ENCODE peak calls at places on chromosome 12, in six cellular contexts. J is neuronal stem cell, D is mesenchymal stem cell, U is H9, M is mesendoderm, Y is H1. B is an unnamed sample.

GRCh38 chr12:62270384-62270783 is 10.2 kb downstream of the USP15 start:
- DNase-seq in J (no peak), D (no peak), U (no peak), M (no peak), Y (no peak), B (no peak)

GRCh38 chr12:117143008-117143532 is 43.9 kb upstream of the TESC start:
- DNase-seq in J (no peak), D (no peak), U (no peak), M (no peak), Y (no peak), B (peak; percentile 83)

GRCh38 chr12:50572760-50573159 is 68.0 kb downstream of the DIP2B start:
- DNase-seq in J (no peak), D (peak; percentile 36), U (no peak), M (no peak), Y (no peak), B (no peak)

GRCh38 chr12:39300799-39301198 is 142.1 kb downstream of the KIF21A start:
- DNase-seq in J (no peak), D (peak; percentile 2), U (no peak), M (no peak), Y (no peak), B (no peak)

GRCh38 chr12:104485651-104486341 is 29.0 kb downstream of the CHST11 start:
- DNase-seq in J (no peak), D (no peak), U (no peak), M (no peak), Y (no peak), B (no peak)

GRCh38 chr12:79021021-79021420 is 156.4 kb downstream of the SYT1 start:
- DNase-seq in J (no peak), D (no peak), U (no peak), M (no peak), Y (no peak), B (no peak)

GRCh38 chr12:15151141-15152091 is 69.8 kb downstream of the RERG start:
- DNase-seq in J (peak; percentile 3), D (peak; percentile 46), U (no peak), M (peak; percentile 24), Y (no peak), B (no peak)

GRCh38 chr12:127389923-127390322 is 877.0 kb upstream of the TMEM132C start:
- DNase-seq in J (peak; percentile 42), D (peak; percentile 55), U (peak; percentile 73), M (peak; percentile 85), Y (peak; percentile 19), B (peak; percentile 60)

GRCh38 chr12:47035459-47035858 is 44.0 kb upstream of the PCED1B start:
- DNase-seq in J (no peak), D (no peak), U (no peak), M (no peak), Y (no peak), B (no peak)

GRCh38 chr12:120292411-120292660 is 633 bp upstream of the RNU4-2 start:
- DNase-seq in J (no peak), D (no peak), U (no peak), M (no peak), Y (no peak), B (no peak)

GRCh38 chr12:120287491-120287890 is 4.2 kb downstream of the RNU4-2 start:
- DNase-seq in J (no peak), D (no peak), U (no peak), M (no peak), Y (no peak), B (no peak)

GRCh38 chr12:120286768-120287490 is 4.8 kb downstream of the RNU4-2 start:
- DNase-seq in J (no peak), D (no peak), U (no peak), M (peak; percentile 74), Y (no peak), B (no peak)

GRCh38 chr12:120290541-120291312 is 976 bp downstream of the RNU4-2 start:
- DNase-seq in J (no peak), D (no peak), U (peak; percentile 71), M (peak; percentile 80), Y (no peak), B (no peak)

DNA sequence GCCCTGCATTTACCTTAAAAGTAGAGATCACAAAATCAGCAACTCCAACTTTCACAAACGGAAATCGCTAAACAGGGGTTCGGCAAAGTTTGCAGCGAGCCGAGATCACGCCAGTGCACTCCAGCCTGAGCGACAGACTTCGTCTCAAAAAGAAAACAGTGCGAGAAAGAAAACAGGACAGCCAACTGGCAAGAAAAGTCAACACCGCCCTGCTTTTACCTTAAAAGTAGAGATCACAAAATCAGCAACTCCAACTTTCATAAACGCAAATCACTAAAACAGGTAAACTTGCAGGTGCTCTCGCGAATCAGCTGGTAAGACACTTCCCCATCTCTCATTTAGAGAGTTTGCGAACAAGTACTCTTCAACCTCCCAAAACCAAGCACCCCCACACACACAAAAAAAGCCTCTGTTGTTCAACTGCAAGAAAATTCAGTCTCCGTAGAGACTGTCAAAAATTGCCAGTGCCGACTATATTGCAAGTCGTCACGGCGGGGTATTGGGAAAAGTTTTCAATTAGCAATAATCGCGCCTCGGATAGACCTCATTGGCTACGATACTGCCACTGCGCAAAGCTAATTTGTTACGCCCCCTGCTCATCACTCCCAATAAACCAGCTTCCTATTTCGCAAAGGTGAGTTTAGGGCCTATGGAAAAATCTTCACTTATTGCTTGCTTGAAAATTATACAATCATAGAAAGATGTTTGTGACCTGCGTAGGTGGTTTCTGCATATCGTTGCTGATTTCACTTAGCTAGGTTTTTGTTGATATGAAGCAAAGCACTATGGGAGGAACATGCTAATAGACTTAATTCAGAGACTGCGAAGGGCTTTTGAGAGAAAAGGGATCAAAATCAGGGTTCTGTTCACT is at the start of gene RNU4-1:
- DNase-seq in J (peak; percentile 78), D (peak; percentile 98), U (peak; percentile 93), M (peak; percentile 99), Y (peak; percentile 75), B (peak; percentile 97)
- H2BK15ac ChIP-seq in J (peak within 1 kb of the TSS; percentile 3), D (no peak within 1 kb of the TSS), U (no peak within 1 kb of the TSS), M (no peak within 1 kb of the TSS), Y (no peak within 1 kb of the TSS), B (no peak within 1 kb of the TSS)

GRCh38 chr12:53867216-53868012 is 71.2 kb upstream of the HOXC13 start:
- DNase-seq in J (no peak), D (peak; percentile 18), U (peak; percentile 79), M (peak; percentile 96), Y (no peak), B (no peak)

GRCh38 chr12:53869500-53869899 is 69.1 kb upstream of the HOXC13 start:
- DNase-seq in J (no peak), D (no peak), U (no peak), M (no peak), Y (no peak), B (no peak)

GRCh38 chr12:53872367-53872766 is 66.3 kb upstream of the HOXC13 start:
- DNase-seq in J (no peak), D (no peak), U (no peak), M (no peak), Y (no peak), B (no peak)

GRCh38 chr12:53868516-53868986 is 70.1 kb upstream of the HOXC13 start:
- DNase-seq in J (no peak), D (no peak), U (no peak), M (peak; percentile 60), Y (no peak), B (no peak)

DNA sequence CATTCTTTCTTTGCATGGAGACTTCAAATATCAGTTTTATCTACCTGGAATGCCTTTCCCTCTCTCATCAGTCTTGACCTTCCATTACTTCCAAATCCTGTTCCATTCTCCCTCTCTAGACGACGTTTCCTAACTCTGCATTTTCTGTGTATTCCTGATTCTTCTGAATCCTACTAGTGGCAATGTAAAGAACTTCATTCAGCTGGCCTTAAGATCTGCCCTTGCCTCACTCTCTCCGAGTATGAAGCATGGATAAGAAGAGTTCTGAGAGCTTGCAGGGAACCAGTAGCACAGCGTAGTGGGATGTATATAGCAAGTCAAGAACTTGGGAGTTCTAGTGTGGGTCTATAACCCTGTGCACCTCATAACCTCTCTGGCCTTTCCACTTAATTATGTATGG is 68.5 kb upstream of the HOXC13 start:
- DNase-seq in J (no peak), D (no peak), U (no peak), M (peak; percentile 25), Y (no peak), B (no peak)
- H2BK15ac ChIP-seq in J (no peak overlapping the region), D (no peak overlapping the region), U (no peak overlapping the region), M (no peak overlapping the region), Y (no peak overlapping the region), B (no peak overlapping the region)

GRCh38 chr12:26833692-26834168 is 736 bp upstream of the ITPR2 start:
- DNase-seq in J (peak; percentile 38), D (peak; percentile 85), U (peak; percentile 85), M (peak; percentile 89), Y (no peak), B (peak; percentile 13)
- H2BK15ac ChIP-seq in J (no peak overlapping the region), D (no peak overlapping the region), U (no peak overlapping the region), M (no peak overlapping the region), Y (peak overlapping the region; percentile 5), B (peak overlapping the region; percentile 3)

GRCh38 chr12:6961695-6962284 is 8.7 kb downstream of the PHB2 start:
- DNase-seq in J (peak; percentile 72), D (peak; percentile 91), U (peak; percentile 92), M (peak; percentile 97), Y (no peak), B (peak; percentile 77)
- H2BK15ac ChIP-seq in J (no peak overlapping the region), D (peak overlapping the region; percentile 96), U (no peak overlapping the region), M (no peak overlapping the region), Y (no peak overlapping the region), B (peak overlapping the region; percentile 91)

GRCh38 chr12:66779466-66779865 is 100.6 kb upstream of the GRIP1 start:
- DNase-seq in J (no peak), D (no peak), U (no peak), M (no peak), Y (no peak), B (no peak)
- H2BK15ac ChIP-seq in J (no peak overlapping the region), D (no peak overlapping the region), U (no peak overlapping the region), M (no peak overlapping the region), Y (no peak overlapping the region), B (no peak overlapping the region)